ENCODE peak calls at places on chromosome 21, in seven cellular contexts. N is anterior cingulate cortex; A is amniotic stem cell; U is germinal center; B is iPS DF 6.9; K is CD4-positive, alpha-beta T cell; I is stimulated activated CD4-positive, alpha-beta T cell treated with anti-CD3 and anti-CD28 coated beads, Interleukin-15, amount 100 ng/mL, for 24 hours. L is an unnamed sample.

GRCh38 chr21:42107881-42108553 is 36.9 kb downstream of the UMODL1 start:
- DNase-seq in N (no peak), A (no peak), U (peak; percentile 92), B (no peak), K (peak; percentile 69), I (peak; percentile 78), L (peak; percentile 42)

GRCh38 chr21:36718951-36719501 is 20.1 kb downstream of the SIM2 start:
- DNase-seq in N (peak; percentile 55), A (no peak), U (no peak), B (no peak), K (no peak), I (no peak), L (no peak)

GRCh38 chr21:41604583-41605041 is 96.7 kb upstream of the TMPRSS2 start:
- DNase-seq in N (no peak), A (no peak), U (no peak), B (no peak), K (no peak), I (no peak), L (no peak)

GRCh38 chr21:14259669-14260458 is 43.9 kb downstream of the RBM11 start:
- DNase-seq in N (no peak), A (no peak), U (peak; percentile 5), B (peak; percentile 35), K (no peak), I (no peak), L (peak; percentile 33)

GRCh38 chr21:36910581-36911307 is 55.7 kb downstream of the HLCS start:
- DNase-seq in N (no peak), A (no peak), U (no peak), B (no peak), K (no peak), I (no peak), L (no peak)

GRCh38 chr21:42056996-42057689 is 14.0 kb upstream of the UMODL1 start:
- DNase-seq in N (no peak), A (no peak), U (no peak), B (no peak), K (no peak), I (no peak), L (no peak)

GRCh38 chr21:14866859-14867560 is 197.8 kb downstream of the NRIP1 start:
- DNase-seq in N (no peak), A (no peak), U (no peak), B (no peak), K (no peak), I (no peak), L (no peak)

GRCh38 chr21:45088116-45088515 is 13.7 kb downstream of the ADARB1 start:
- DNase-seq in N (no peak), A (no peak), U (no peak), B (no peak), K (no peak), I (no peak), L (no peak)

GRCh38 chr21:32351428-32351827 is 41.4 kb downstream of the URB1 start:
- DNase-seq in N (no peak), A (no peak), U (no peak), B (no peak), K (no peak), I (no peak), L (no peak)

GRCh38 chr21:38813554-38813953 is 7.8 kb downstream of the ETS2 start:
- DNase-seq in N (no peak), A (no peak), U (no peak), B (no peak), K (no peak), I (no peak), L (no peak)

GRCh38 chr21:38468989-38469388 is 29.3 kb downstream of the ERG start:
- DNase-seq in N (no peak), A (no peak), U (no peak), B (no peak), K (no peak), I (no peak), L (no peak)

GRCh38 chr21:44639331-44639655 is 2.1 kb downstream of the KRTAP10-10 start:
- DNase-seq in N (no peak), A (no peak), U (no peak), B (no peak), K (no peak), I (no peak), L (no peak)